ENCODE peak calls at places on chromosomes 6 and 20, in four cellular contexts. P, K, D and Q are unnamed samples. For H3K27me3, the result is how much of the 10 kb centered on the place peaks cover.

GRCh38 chr6:73372516-73372915 is 2.8 kb upstream of the OOEP start:
- DNase-seq in K (no peak), P (no peak), D (no peak), Q (no peak)

GRCh38 chr6:152637422-152638047 is 373 bp upstream of the SYNE1 start:
- DNase-seq in P (no peak), K (no peak), D (no peak), Q (no peak)

GRCh38 chr6:113591896-113592827 is 265.0 kb upstream of the MARCKS start:
- DNase-seq in D (peak), P (peak), K (no peak), Q (no peak)

GRCh38 chr20:45547206-45547770 is at the start of gene EPPIN:
- DNase-seq in K (no peak), P (no peak), D (no peak), Q (no peak)

GRCh38 chr6:6610031-6610591 is 21.6 kb downstream of the LY86 start:
- DNase-seq in D (no peak), P (no peak), K (no peak), Q (peak)

GRCh38 chr6:89584539-89584938 is 54.0 kb downstream of the LYRM2 start:
- DNase-seq in P (no peak), K (no peak), D (no peak), Q (no peak)

GRCh38 chr20:31906001-31906400 is 35.6 kb downstream of the TTLL9 start:
- DNase-seq in P (peak), K (no peak), D (no peak), Q (no peak)

GRCh38 chr20:40812415-40813212 is 123.6 kb upstream of the MAFB start:
- DNase-seq in P (no peak), K (no peak), D (no peak), Q (no peak)

GRCh38 chr6:168994966-168995365 is 258.7 kb downstream of the THBS2 start:
- DNase-seq in K (no peak), D (no peak), P (no peak), Q (no peak)

GRCh38 chr6:25727028-25727427 is 27.5 kb upstream of the SLC17A4 start:
- DNase-seq in D (no peak), K (no peak), P (no peak), Q (no peak)

GRCh38 chr6:105733556-105734162 is 330.8 kb upstream of the PREP start:
- DNase-seq in D (no peak), K (no peak), P (peak), Q (no peak)

GRCh38 chr6:24381476-24382219 is 21.1 kb upstream of the MRS2 start:
- DNase-seq in P (no peak), K (no peak), D (no peak), Q (no peak)

GRCh38 chr6:29887330-29887818 is 55.0 kb upstream of the HLA-A start:
- DNase-seq in K (no peak), P (peak), D (peak), Q (peak)

GRCh38 chr20:10672579-10673127 is 1.1 kb downstream of the JAG1 start:
- DNase-seq in D (peak), K (no peak), P (peak), Q (no peak)

GRCh38 chr20:7146552-7147219 is 379.2 kb downstream of the BMP2 start:
- DNase-seq in D (no peak), P (no peak), K (no peak), Q (no peak)

GRCh38 chr20:3710027-3710426 is 2.4 kb downstream of the SIGLEC1 start:
- DNase-seq in P (no peak), K (no peak), D (no peak), Q (no peak)

GRCh38 chr20:38175221-38176030 is 10.4 kb upstream of the TGM2 start:
- DNase-seq in K (no peak), D (no peak), P (peak), Q (no peak)

GRCh38 chr6:28000351-28001045 is 43.5 kb downstream of the OR2B6 start:
- DNase-seq in P (no peak), D (no peak), K (no peak), Q (no peak)

GRCh38 chr6:53048431-53049195 is 16.6 kb upstream of the FBXO9 start:
- DNase-seq in P (no peak), K (peak), D (no peak), Q (no peak)

GRCh38 chr6:83536034-83536646 is 23.8 kb downstream of the PRSS35 start:
- DNase-seq in D (peak), P (peak), K (peak), Q (no peak)

GRCh38 chr6:149271348-149272340 is 45.9 kb upstream of the TAB2 start:
- DNase-seq in D (no peak), K (peak), P (no peak), Q (peak)

GRCh38 chr6:40937491-40937890 is 101.5 kb downstream of the UNC5CL start:
- DNase-seq in K (no peak), P (no peak), D (no peak), Q (no peak)

GRCh38 chr6:162733489-162733888 is 5.7 kb downstream of the PACRG start:
- DNase-seq in P (peak), D (no peak), K (no peak), Q (no peak)

GRCh38 chr20:60630609-60631008 is 621.5 kb upstream of the CDH4 start:
- DNase-seq in P (no peak), K (no peak), D (no peak), Q (no peak)

GRCh38 chr20:21570285-21570992 is 56.6 kb upstream of the NKX2-2 start:
- DNase-seq in P (peak), D (no peak), K (no peak), Q (no peak)

GRCh38 chr6:133889557-133890301 is 816 bp downstream of the TCF21 start:
- DNase-seq in K (no peak), D (no peak), P (peak), Q (no peak)

GRCh38 chr6:142929751-142930358 is 15.1 kb downstream of the HIVEP2 start:
- DNase-seq in D (no peak), K (no peak), P (no peak), Q (no peak)

GRCh38 chr20:38799248-38799647 is 6.2 kb upstream of the PPP1R16B start:
- DNase-seq in K (no peak), P (no peak), D (no peak), Q (no peak)

GRCh38 chr6:30127238-30128093 is 8.5 kb upstream of the TRIM40 start:
- DNase-seq in P (peak), K (no peak), D (peak), Q (no peak)

GRCh38 chr6:139080255-139080920 is 51.8 kb downstream of the ABRACL start:
- DNase-seq in D (no peak), K (peak), P (no peak), Q (no peak)

GRCh38 chr20:64047968-64048401 is 1.5 kb downstream of the SOX18 start:
- DNase-seq in D (no peak), P (peak), K (no peak), Q (no peak)

GRCh38 chr6:114052141-114052540 is 81.2 kb upstream of the HDAC2 start:
- DNase-seq in P (no peak), D (no peak), K (no peak), Q (no peak)

GRCh38 chr6:154995241-154996162 is at the start of gene TIAM2:
- DNase-seq in K (no peak), D (no peak), P (peak), Q (no peak)

DNA sequence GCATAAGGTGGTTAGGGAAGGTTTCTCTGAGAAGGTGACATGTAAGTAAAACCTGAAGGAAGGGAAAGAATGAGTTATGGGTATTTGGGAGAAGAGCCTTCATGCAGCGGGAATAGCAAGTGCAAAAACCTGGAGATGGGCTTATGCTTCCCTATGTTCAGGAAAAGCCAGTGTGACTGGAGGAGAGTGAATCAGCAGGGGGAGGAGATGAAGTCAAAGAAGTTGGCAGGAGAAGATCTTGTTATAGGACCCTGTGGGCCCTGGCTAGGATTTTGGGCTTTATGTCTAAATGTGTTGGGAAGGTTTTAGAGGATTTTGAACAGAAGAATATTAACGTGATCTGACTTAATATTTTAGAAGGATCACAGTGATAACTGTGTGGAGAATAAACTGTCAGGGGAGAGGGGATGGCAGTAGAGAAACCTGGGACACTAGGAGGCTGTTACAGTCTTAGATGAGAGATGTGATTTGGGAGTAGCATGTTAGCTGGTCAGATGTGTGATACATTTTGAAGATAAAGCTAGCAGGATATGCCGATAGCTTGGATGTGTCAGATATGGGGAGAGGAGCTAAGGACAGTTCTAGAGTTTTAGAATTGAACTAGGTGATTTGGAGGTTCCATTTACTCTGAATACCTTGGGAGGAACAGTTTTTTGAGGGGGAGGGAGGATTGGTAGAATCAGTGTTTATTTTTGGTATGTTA is 41.0 kb downstream of the PHF3 start:
- DNase-seq in P (no peak), D (no peak), K (no peak), Q (no peak)
- H3K27ac ChIP-seq in P (no peak), D (peak), K (no peak), Q (no peak)

GRCh38 chr6:165662041-165662491 is 975 bp downstream of the PDE10A start:
- DNase-seq in P (peak), D (no peak), K (peak), Q (no peak)

GRCh38 chr6:165663736-165664552 is 903 bp upstream of the PDE10A start:
- DNase-seq in P (peak), D (no peak), K (peak), Q (no peak)

GRCh38 chr6:165661416-165662001 is 1.5 kb downstream of the PDE10A start:
- DNase-seq in K (no peak), D (no peak), P (no peak), Q (no peak)

GRCh38 chr6:165663283-165663735 is 268 bp upstream of the PDE10A start:
- DNase-seq in K (peak), P (peak), D (no peak), Q (no peak)

DNA sequence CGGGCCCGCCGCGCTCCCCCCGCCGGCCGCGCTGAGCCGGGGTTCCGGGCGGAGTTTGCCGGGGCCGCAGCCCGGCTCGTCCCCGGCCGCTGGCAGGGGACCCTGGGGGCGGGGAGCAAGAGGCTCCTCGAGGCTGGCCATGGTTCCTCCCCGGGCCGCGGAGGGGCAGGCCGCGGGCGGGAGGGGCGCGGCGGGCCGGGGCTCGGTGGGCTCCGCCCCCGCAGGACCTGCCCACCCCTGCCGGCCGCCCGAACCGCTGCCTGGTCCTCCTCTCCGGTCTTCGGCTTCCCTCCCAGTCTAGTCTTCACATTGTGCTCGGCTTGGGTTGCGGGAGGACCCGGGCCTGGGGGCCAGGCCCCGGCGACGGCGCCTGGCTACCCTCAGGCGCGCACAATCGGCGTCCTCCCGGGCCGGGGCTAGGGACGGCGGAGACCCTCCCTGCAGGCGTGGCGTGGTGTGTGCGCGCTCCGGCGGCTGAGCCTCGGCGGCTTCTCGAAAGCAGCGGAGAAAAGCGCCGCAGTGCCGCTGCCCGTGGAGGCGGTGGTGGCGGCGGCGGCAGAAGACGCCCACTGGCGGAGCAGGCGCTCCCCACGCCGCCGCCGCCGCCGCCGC is at the start of gene PDE10A:
- DNase-seq in K (peak), P (peak), D (no peak), Q (no peak)
- H3K27me3 ChIP-seq in K (under half), P (half or more), D (half or more), Q (half or more)

GRCh38 chr20:36275441-36276189 is 30.5 kb upstream of the DLGAP4 start:
- DNase-seq in K (no peak), D (no peak), P (no peak), Q (no peak)
- TF ChIP-seq CTCF in K (no peak), D (no peak), P (no peak), Q (no peak)

DNA sequence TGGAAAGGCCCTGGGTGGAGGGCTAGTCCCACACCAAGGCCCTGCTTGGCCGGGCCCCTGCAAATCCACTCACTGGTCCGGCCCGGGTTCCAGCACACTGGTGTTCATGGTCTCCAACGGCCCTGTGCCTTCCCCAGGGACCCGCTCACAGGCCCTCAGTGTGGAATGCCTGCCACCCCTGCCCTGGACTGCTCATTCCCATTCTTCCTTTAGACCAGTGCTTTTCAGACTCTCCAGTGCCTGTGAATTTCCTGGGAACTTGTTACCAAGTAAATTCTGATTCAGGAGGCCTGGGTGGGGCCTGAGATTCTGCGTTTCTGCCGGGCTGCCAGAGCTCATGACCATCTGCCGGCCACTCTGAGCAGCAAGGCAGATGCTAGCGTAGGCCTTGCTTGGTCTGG is 5.7 kb upstream of the PXDC1 start:
- DNase-seq in D (no peak), K (no peak), P (no peak), Q (no peak)
- H3K27ac ChIP-seq in D (no peak), K (no peak), P (no peak), Q (no peak)

GRCh38 chr6:157825243-157825904 is 2.3 kb downstream of the SNX9 start:
- DNase-seq in P (no peak), D (no peak), K (no peak), Q (no peak)
- H3K27me3 ChIP-seq in P (under half), D (under half), K (under half), Q (under half)